ENCODE peak calls at places on chromosomes 2 and 18, in five cellular contexts. T is AG04449; L is tibial nerve; I is NB4; E is CD8-positive, alpha-beta T cell. X is an unnamed sample.

GRCh38 chr2:66334237-66335054 is 100.5 kb upstream of the MEIS1 start:
- DNase-seq in T (no peak), I (peak), E (no peak), L (no peak), X (no peak)

GRCh38 chr18:54206447-54206846 is 18.0 kb downstream of the MBD2 start:
- DNase-seq in T (no peak), L (no peak), E (no peak), I (no peak), X (no peak)

GRCh38 chr2:157192445-157193423 is 64.8 kb upstream of the GALNT5 start:
- DNase-seq in T (no peak), I (no peak), E (no peak), L (no peak), X (no peak)

GRCh38 chr2:217995741-217996141 is 7.1 kb downstream of the TNS1 start:
- DNase-seq in T (no peak), I (peak), L (peak), E (no peak), X (no peak)

GRCh38 chr2:130987519-130988425 is 105.5 kb downstream of the FAM168B start:
- DNase-seq in T (no peak), I (no peak), E (no peak), L (no peak), X (no peak)

GRCh38 chr2:150532883-150533282 is 45.4 kb upstream of the RND3 start:
- DNase-seq in E (no peak), T (no peak), I (no peak), L (no peak), X (peak)

GRCh38 chr2:8986327-8986976 is 17.0 kb downstream of the MBOAT2 start:
- DNase-seq in E (no peak), I (peak), L (no peak), T (no peak), X (no peak)

GRCh38 chr2:157793053-157793612 is 83.0 kb downstream of the ACVR1 start:
- DNase-seq in T (no peak), I (no peak), L (no peak), E (no peak), X (no peak)

GRCh38 chr2:175855794-175856453 is 146.1 kb downstream of the LNPK start:
- DNase-seq in E (no peak), L (no peak), I (peak), T (no peak), X (no peak)

GRCh38 chr2:231323316-231323715 is 72.2 kb upstream of the B3GNT7 start:
- DNase-seq in E (no peak), T (no peak), I (no peak), L (no peak), X (no peak)

GRCh38 chr2:196293751-196294486 is 122.5 kb upstream of the STK17B start:
- DNase-seq in L (no peak), I (peak), T (no peak), E (no peak), X (peak)

GRCh38 chr2:234002281-234002680 is 48.2 kb upstream of the SPP2 start:
- DNase-seq in L (no peak), T (no peak), I (no peak), E (no peak), X (no peak)

GRCh38 chr2:221716434-221717303 is 144.6 kb upstream of the EPHA4 start:
- DNase-seq in L (no peak), T (no peak), I (no peak), E (no peak), X (peak)

GRCh38 chr2:118911936-118912335 is 30.1 kb upstream of the MARCO start:
- DNase-seq in I (no peak), T (no peak), L (no peak), E (no peak), X (no peak)

GRCh38 chr2:50143822-50144575 is 887.9 kb downstream of the NRXN1 start:
- DNase-seq in T (no peak), E (no peak), I (peak), L (peak), X (peak)
- H3K4me3 ChIP-seq in T (peak), E (no peak), I (peak), L (peak), X (peak)

DNA sequence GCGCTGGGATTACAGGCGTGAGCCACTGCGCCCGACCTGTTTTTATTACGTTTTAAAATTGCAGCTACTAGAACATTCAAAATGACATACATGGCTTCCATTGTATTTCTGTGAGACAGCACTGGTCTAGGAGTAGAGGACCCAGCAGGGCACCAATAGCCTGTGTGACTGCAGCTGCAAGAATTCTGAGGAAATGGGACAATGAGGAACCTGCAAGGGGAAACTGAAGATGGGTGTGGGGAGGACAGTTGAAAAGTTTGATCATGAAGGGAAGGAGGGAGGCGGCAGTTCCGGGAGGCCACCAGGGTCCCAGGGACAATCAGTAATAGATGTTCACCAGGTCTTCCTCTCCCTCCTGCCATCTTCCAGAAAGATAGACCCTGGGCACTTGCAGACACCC is 13.9 kb upstream of the DNPEP start:
- DNase-seq in T (no peak), I (no peak), L (no peak), E (no peak), X (no peak)
- TF ChIP-seq CTCF in T (no peak), I (no peak), L (no peak), E (no peak), X (no peak)

DNA sequence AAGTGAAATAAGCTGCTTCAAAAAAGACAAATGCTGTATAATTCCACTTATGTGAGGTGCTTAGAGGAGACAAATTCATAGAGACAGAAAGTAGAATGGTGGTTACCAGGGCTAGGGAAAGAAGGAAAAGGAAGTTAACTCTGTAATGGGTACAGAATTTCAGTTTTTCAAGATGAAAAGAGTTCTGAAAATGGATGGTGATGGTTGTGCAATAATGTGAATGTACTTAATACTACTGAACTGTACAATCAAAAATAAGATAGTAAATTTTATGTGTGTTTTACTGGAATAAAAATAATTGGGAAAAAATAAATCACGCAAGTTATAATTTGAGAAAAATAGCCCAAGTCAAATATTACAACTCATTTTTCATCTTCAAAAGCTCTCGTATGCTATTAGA is 27.5 kb downstream of the ARHGAP25 start:
- DNase-seq in L (no peak), E (no peak), T (no peak), I (peak), X (no peak)
- H3K4me3 ChIP-seq in L (no peak), E (no peak), T (no peak), I (no peak), X (no peak)

GRCh38 chr2:16773080-16773713 is 107.6 kb upstream of the CYRIA start:
- DNase-seq in L (peak), E (no peak), T (no peak), I (peak), X (peak)
- TF ChIP-seq CTCF in L (peak), E (no peak), T (peak), I (peak), X (peak)

GRCh38 chr18:55487997-55488396 is 100.0 kb downstream of the TCF4 start:
- DNase-seq in E (no peak), L (no peak), I (no peak), T (no peak), X (no peak)
- H3K4me3 ChIP-seq in E (no peak), L (no peak), I (no peak), T (no peak), X (no peak)